ENCODE peak calls at places on chromosomes 1 and 21, in nine cellular contexts. R, T, X, G, N, B, C, M and L are unnamed samples.
A peak's percentile ranks its signal among the peaks of the same experiment; 100 is the strongest.

GRCh38 chr1:27111771-27112573 is 43.0 kb downstream of the SLC9A1 start:
- DNase-seq in N (peak; percentile 79), T (peak; percentile 82), B (peak; percentile 92), R (peak; percentile 29), X (peak; percentile 78), M (peak; percentile 79), G (peak; percentile 99), C (peak; percentile 61), L (peak; percentile 86)

GRCh38 chr1:37323486-37324377 is 150.6 kb upstream of the ZC3H12A start:
- DNase-seq in B (no peak), N (peak; percentile 69), T (no peak), X (peak; percentile 23), M (no peak), C (no peak), G (peak; percentile 3), R (no peak), L (no peak)

GRCh38 chr1:78275456-78275855 is 215.3 kb upstream of the PTGFR start:
- DNase-seq in R (no peak), T (no peak), C (no peak), M (no peak), X (no peak), N (no peak), G (peak; percentile 74), B (no peak), L (no peak)

GRCh38 chr1:59025898-59026426 is 242.1 kb upstream of the JUN start:
- DNase-seq in T (no peak), R (no peak), B (no peak), X (no peak), N (no peak), C (no peak), G (no peak), M (no peak), L (no peak)

GRCh38 chr1:220631238-220631842 is 58.8 kb upstream of the C1orf115 start:
- DNase-seq in N (no peak), B (no peak), C (no peak), T (no peak), G (no peak), X (no peak), R (no peak), M (no peak), L (no peak)

GRCh38 chr1:12438349-12438924 is 179.6 kb downstream of the DHRS3 start:
- DNase-seq in T (no peak), N (no peak), X (no peak), G (no peak), R (no peak), C (peak; percentile 25), B (no peak), M (no peak), L (no peak)

GRCh38 chr1:18144062-18144461 is 36.5 kb downstream of the IGSF21 start:
- DNase-seq in R (no peak), M (no peak), B (no peak), G (no peak), X (no peak), T (no peak), N (no peak), C (no peak), L (no peak)

GRCh38 chr1:181189691-181190361 is 101.3 kb downstream of the IER5 start:
- DNase-seq in G (peak; percentile 65), T (no peak), X (peak; percentile 89), N (peak; percentile 76), C (peak; percentile 61), B (peak; percentile 47), R (peak; percentile 62), M (no peak), L (peak; percentile 59)

GRCh38 chr1:15345711-15346355 is 63.9 kb upstream of the EFHD2 start:
- DNase-seq in R (peak; percentile 15), N (peak; percentile 22), B (peak; percentile 59), T (peak; percentile 72), M (no peak), X (no peak), G (no peak), C (peak; percentile 70), L (peak; percentile 69)

GRCh38 chr1:109228167-109228566 is 14.4 kb downstream of the SARS1 start:
- DNase-seq in R (no peak), M (no peak), G (no peak), C (no peak), X (no peak), B (no peak), N (no peak), T (no peak), L (no peak)

GRCh38 chr1:30353637-30354036 is 369.7 kb downstream of the MATN1 start:
- DNase-seq in N (no peak), R (no peak), M (no peak), X (no peak), C (no peak), B (no peak), T (no peak), G (no peak), L (no peak)

GRCh38 chr21:42062543-42063022 is 8.5 kb upstream of the UMODL1 start:
- DNase-seq in B (no peak), N (peak; percentile 94), R (peak; percentile 66), G (no peak), M (no peak), T (peak; percentile 59), C (peak; percentile 93), X (no peak), L (peak; percentile 64)

GRCh38 chr1:186899977-186900376 is 71.2 kb downstream of the PLA2G4A start:
- DNase-seq in N (no peak), T (no peak), G (no peak), M (no peak), X (no peak), C (no peak), B (no peak), R (no peak), L (no peak)

GRCh38 chr1:38326135-38326534 is 279.5 kb upstream of the POU3F1 start:
- DNase-seq in R (no peak), X (no peak), C (no peak), N (no peak), T (no peak), B (no peak), M (no peak), G (no peak), L (no peak)

GRCh38 chr1:231407537-231408396 is 14.3 kb downstream of the EGLN1 start:
- DNase-seq in N (no peak), C (no peak), M (no peak), B (no peak), R (no peak), G (peak; percentile 57), T (no peak), X (no peak), L (no peak)

GRCh38 chr21:32360401-32360981 is 32.3 kb downstream of the URB1 start:
- DNase-seq in R (no peak), M (no peak), B (no peak), C (no peak), G (no peak), X (no peak), T (no peak), N (no peak), L (no peak)

GRCh38 chr1:164813781-164814180 is 254.8 kb downstream of the PBX1 start:
- DNase-seq in T (no peak), N (no peak), R (no peak), C (no peak), B (no peak), X (no peak), G (no peak), M (no peak), L (no peak)

GRCh38 chr1:110283677-110284076 is 55.5 kb upstream of the RBM15 start:
- DNase-seq in R (no peak), X (no peak), C (no peak), G (no peak), T (no peak), B (no peak), M (no peak), N (no peak), L (no peak)

GRCh38 chr1:182279724-182280506 is 111.7 kb downstream of the GLUL start:
- DNase-seq in M (no peak), T (no peak), X (no peak), B (no peak), C (no peak), R (no peak), N (no peak), G (no peak), L (no peak)

GRCh38 chr1:205933672-205934618 is 9.3 kb downstream of the SLC26A9 start:
- DNase-seq in B (peak; percentile 61), T (no peak), X (peak; percentile 82), M (no peak), C (no peak), N (no peak), R (no peak), G (peak; percentile 63), L (no peak)

GRCh38 chr1:46131727-46132528 is 501 bp downstream of the PIK3R3 start:
- DNase-seq in N (peak; percentile 74), C (peak; percentile 20), M (peak; percentile 55), X (peak; percentile 9), T (peak; percentile 39), B (peak; percentile 32), G (peak; percentile 13), R (no peak), L (no peak)

GRCh38 chr1:58162952-58163550 is 383.5 kb downstream of the OMA1 start:
- DNase-seq in T (peak; percentile 41), M (no peak), R (no peak), X (peak; percentile 81), G (peak; percentile 72), N (peak; percentile 46), C (no peak), B (peak; percentile 50), L (peak; percentile 53)

GRCh38 chr1:154327466-154328317 is 2.4 kb downstream of the ATP8B2 start:
- DNase-seq in T (no peak), M (no peak), C (no peak), N (peak; percentile 97), R (no peak), B (peak; percentile 32), X (no peak), G (no peak), L (no peak)

GRCh38 chr1:209443975-209444651 is 139.4 kb upstream of the CAMK1G start:
- DNase-seq in C (no peak), G (no peak), B (no peak), T (no peak), M (no peak), N (no peak), X (no peak), R (no peak), L (no peak)